ENCODE peak calls at places on chromosomes 2 and 18, in six cellular contexts. R is heart left ventricle, P is neural progenitor cell, L is K562, T is foreskin fibroblast, V is tibial nerve. X is an unnamed sample.

GRCh38 chr18:13987956-13988355 is 72.6 kb upstream of the MC2R start:
- DNase-seq in T (no peak), L (no peak), V (no peak), R (no peak), P (no peak), X (no peak)

GRCh38 chr2:115574667-115575066 is 1132.2 kb downstream of the DPP10 start:
- DNase-seq in T (no peak), L (no peak), R (no peak), P (no peak), V (no peak), X (no peak)

GRCh38 chr2:238255146-238255545 is 15.3 kb upstream of the HES6 start:
- DNase-seq in V (no peak), T (no peak), P (no peak), R (no peak), L (no peak), X (no peak)

GRCh38 chr2:216572582-216573578 is 60.3 kb upstream of the IGFBP2 start:
- DNase-seq in V (peak; percentile 41), L (no peak), P (no peak), T (peak; percentile 70), R (peak; percentile 90), X (no peak)

GRCh38 chr2:102355526-102356380 is at the start of gene IL18R1:
- DNase-seq in L (peak; percentile 58), V (peak; percentile 48), T (peak; percentile 63), P (peak; percentile 89), R (peak; percentile 83), X (peak; percentile 86)

GRCh38 chr2:204329532-204329931 is 215.7 kb upstream of the PARD3B start:
- DNase-seq in V (no peak), P (no peak), R (no peak), T (no peak), L (no peak), X (no peak)

GRCh38 chr2:200747668-200748618 is 63.8 kb upstream of the BZW1 start:
- DNase-seq in V (no peak), T (peak; percentile 68), L (no peak), R (no peak), P (no peak), X (no peak)

GRCh38 chr2:161208527-161209139 is 48.4 kb downstream of the TANK start:
- DNase-seq in V (no peak), T (peak; percentile 66), P (peak; percentile 2), R (no peak), L (peak; percentile 12), X (peak; percentile 72)

GRCh38 chr18:59918320-59918755 is 18.5 kb downstream of the PMAIP1 start:
- DNase-seq in T (no peak), R (peak; percentile 30), L (peak; percentile 33), V (no peak), P (peak; percentile 27), X (peak; percentile 36)

GRCh38 chr18:42931501-42931900 is 184.0 kb downstream of the RIT2 start:
- DNase-seq in L (no peak), R (no peak), V (no peak), T (no peak), P (no peak), X (no peak)

GRCh38 chr2:68469935-68470334 is 2.5 kb downstream of the APLF start:
- DNase-seq in T (no peak), R (no peak), P (no peak), L (no peak), V (no peak), X (no peak)

GRCh38 chr2:189072036-189072435 is 97.9 kb downstream of the COL3A1 start:
- DNase-seq in P (no peak), V (no peak), T (no peak), R (no peak), L (no peak), X (no peak)

GRCh38 chr2:213221962-213222361 is 62.3 kb upstream of the SPAG16 start:
- DNase-seq in L (no peak), R (no peak), V (no peak), P (no peak), T (no peak), X (peak; percentile 30)

GRCh38 chr18:7601936-7602335 is 34.8 kb downstream of the PTPRM start:
- DNase-seq in P (no peak), T (no peak), V (no peak), L (no peak), R (no peak), X (no peak)

GRCh38 chr2:195683174-195683573 is 26.1 kb downstream of the SLC39A10 start:
- DNase-seq in L (no peak), T (peak; percentile 24), V (no peak), R (no peak), P (no peak), X (no peak)

GRCh38 chr2:206198677-206199076 is 39.0 kb downstream of the EEF1B2 start:
- DNase-seq in L (no peak), P (no peak), V (no peak), T (peak; percentile 50), R (no peak), X (peak; percentile 30)

GRCh38 chr18:23529597-23529996 is 26.3 kb downstream of the RMC1 start:
- DNase-seq in V (no peak), T (peak; percentile 39), R (no peak), P (no peak), L (peak; percentile 72), X (no peak)

GRCh38 chr2:179854891-179855290 is 6.5 kb downstream of the ZNF385B start:
- DNase-seq in P (no peak), R (no peak), L (no peak), T (no peak), V (no peak), X (no peak)

GRCh38 chr18:3328522-3328921 is 66.6 kb downstream of the MYL12B start:
- DNase-seq in P (no peak), L (no peak), T (no peak), V (no peak), R (no peak), X (no peak)

DNA sequence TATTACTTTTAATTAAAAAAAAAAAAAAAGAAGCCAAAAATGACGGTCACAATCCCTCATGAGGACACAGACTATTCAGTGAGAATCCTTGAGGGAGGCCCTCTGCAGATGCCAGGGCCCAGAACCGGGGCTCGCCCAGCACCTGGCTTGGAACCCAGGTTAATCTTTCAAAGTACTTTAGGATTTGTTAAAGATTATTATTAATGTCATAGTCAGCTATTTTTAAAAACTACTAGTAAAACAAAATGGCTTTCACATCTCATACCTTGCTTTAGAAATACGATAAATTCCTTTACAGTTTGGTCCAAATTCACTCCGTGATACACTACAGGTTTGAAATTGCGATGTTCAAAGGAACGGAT is 27.1 kb downstream of the C2orf76 start:
- DNase-seq in L (no peak), V (no peak), R (no peak), T (no peak), P (no peak), X (no peak)
- H3K4me3 ChIP-seq in L (no peak overlapping the region), V (no peak overlapping the region), R (no peak overlapping the region), T (no peak overlapping the region), P (no peak overlapping the region), X (no peak overlapping the region)

DNA sequence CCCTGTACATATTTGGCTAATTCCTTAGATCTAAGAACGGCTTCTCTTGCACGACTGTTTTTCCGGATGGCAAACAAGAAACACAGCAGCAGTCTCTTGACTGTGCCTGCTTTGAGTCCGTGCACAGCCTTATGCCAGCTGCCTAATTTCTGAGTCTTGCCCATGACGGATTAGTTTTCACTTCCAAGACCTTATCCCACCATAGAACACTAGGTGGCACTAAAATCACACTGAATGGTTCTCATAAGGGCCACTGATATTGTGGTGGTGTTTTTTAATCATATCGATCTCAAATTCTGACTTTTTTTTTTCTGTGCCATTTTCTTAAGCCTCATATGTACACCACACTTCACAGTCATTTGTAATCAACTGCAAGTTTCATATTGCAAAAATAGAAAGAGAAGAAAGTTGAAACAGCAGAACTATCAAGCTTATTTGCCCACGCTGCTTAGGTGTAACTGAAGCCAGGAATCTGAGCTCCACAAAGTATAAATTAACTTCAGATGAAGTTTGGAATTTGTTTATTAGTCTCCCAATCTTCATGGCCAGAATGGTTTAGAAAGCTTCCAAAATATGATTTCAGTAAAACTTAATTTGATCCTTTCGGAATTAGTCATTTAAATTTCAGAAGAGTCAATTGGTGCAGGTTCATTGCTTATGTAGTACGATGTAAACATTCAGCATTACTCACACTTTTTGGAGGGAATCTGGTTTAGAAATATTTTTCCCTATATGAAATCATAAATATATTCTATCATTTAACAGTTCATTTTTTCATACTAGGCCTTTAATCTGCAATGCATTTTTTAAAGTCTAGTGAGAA is 45.5 kb upstream of the SCN7A start:
- DNase-seq in L (peak; percentile 51), V (no peak), P (peak; percentile 72), T (peak; percentile 49), R (no peak), X (peak; percentile 79)
- H3K4me3 ChIP-seq in L (no peak overlapping the region), V (no peak overlapping the region), P (no peak overlapping the region), T (peak overlapping the region; percentile 3), R (no peak overlapping the region), X (no peak overlapping the region)

GRCh38 chr2:96528680-96529375 is 7.7 kb upstream of the ARID5A start:
- DNase-seq in R (no peak), L (peak; percentile 25), P (no peak), V (no peak), T (no peak), X (peak; percentile 46)

GRCh38 chr2:96527052-96527964 is 9.2 kb upstream of the ARID5A start:
- DNase-seq in R (peak; percentile 61), T (no peak), P (peak; percentile 76), V (no peak), L (no peak), X (peak; percentile 54)

GRCh38 chr2:96529376-96530143 is 7.0 kb upstream of the ARID5A start:
- DNase-seq in L (no peak), P (no peak), T (no peak), R (no peak), V (no peak), X (no peak)

GRCh38 chr2:96526615-96527014 is 9.9 kb upstream of the ARID5A start:
- DNase-seq in P (no peak), L (no peak), R (no peak), T (no peak), V (no peak), X (no peak)

DNA sequence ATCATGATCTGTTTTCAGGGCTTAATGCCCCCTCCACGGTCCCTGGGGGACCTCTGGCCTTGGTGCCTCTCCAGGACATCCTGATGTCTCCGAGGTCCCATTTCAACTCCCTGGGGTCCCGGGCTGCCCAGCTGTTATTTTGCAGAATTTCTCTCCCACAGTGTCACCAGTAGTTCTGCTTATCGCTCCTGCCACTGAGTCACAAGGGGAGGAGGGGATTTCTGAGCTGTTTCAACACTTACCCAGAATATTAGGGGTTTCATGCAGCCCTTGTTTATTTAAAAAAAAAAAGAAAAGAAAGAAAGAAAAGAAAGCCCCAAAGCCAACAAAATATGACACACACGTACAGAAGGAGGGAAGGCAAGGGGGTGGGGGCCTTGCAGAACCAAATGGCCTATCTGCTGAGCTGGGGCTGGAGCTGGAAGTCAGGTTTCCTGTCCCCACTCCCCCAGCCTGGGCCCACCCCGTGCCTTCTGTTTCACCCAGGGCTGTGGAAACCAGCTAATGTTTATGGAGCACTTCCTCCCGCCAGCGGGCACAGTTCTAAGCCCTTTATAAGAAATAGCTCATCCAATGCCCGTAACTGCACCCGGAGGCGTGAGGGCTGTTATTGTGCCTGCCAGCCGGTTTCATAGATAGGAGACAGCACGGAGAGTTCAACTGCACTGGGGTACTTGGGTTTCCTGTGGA is 8.4 kb upstream of the ARID5A start:
- DNase-seq in V (no peak), R (peak; percentile 60), P (no peak), T (peak; percentile 24), L (no peak), X (peak; percentile 67)
- H3K4me3 ChIP-seq in V (peak overlapping the region; percentile 70), R (peak overlapping the region; percentile 70), P (peak overlapping the region; percentile 53), T (peak overlapping the region; percentile 27), L (no peak overlapping the region), X (no peak overlapping the region)

DNA sequence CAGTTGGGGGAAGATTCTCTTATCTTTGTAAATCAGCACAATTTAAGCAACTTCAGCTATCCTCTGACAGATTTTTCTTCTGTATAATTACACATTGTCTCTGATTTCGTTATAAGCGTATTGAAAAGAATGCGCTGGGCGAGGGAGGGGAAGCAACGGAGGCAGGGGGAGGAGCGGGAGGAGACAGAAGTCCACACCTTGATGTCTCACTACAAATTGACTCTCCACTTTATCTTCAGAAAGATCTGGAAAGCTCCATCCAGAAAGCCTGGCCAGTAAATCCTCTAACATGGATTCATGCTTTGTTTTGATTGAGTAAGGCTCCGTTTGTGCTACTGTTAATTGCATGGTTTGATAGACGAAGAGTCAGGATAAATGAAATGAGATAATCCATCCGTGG is 76.6 kb downstream of the SMIM21 start:
- DNase-seq in V (no peak), L (no peak), R (no peak), T (no peak), P (no peak), X (no peak)
- H3K4me3 ChIP-seq in V (no peak overlapping the region), L (no peak overlapping the region), R (no peak overlapping the region), T (no peak overlapping the region), P (no peak overlapping the region), X (no peak overlapping the region)